ENCODE peak calls at places on chromosomes 1 and 21, in five cellular contexts. Z is tibial nerve, G is SJSA1, Y is pancreas, T is left ventricle myocardium inferior. N is an unnamed sample.

GRCh38 chr1:52306227-52307006 is 59.6 kb downstream of the CC2D1B start:
- DNase-seq in T (no peak), G (no peak), Y (peak; percentile 70), Z (no peak), N (no peak)

GRCh38 chr1:21939650-21940374 is 2.7 kb upstream of the HSPG2 start:
- DNase-seq in Z (peak; percentile 82), T (peak; percentile 89), Y (peak; percentile 92), G (peak; percentile 89), N (peak; percentile 95)

GRCh38 chr1:54887665-54888071 is 673 bp upstream of the DHCR24 start:
- DNase-seq in G (peak; percentile 28), T (no peak), Z (no peak), Y (no peak), N (peak; percentile 48)

GRCh38 chr21:27802816-27803475 is 836.1 kb upstream of the ADAMTS5 start:
- DNase-seq in T (no peak), Z (no peak), G (peak; percentile 15), Y (no peak), N (peak; percentile 5)

GRCh38 chr1:13461977-13462376 is 51.7 kb downstream of the PRAMEF20 start:
- DNase-seq in Z (no peak), Y (no peak), G (no peak), T (no peak), N (no peak)

GRCh38 chr1:30287976-30288375 is 435.4 kb downstream of the MATN1 start:
- DNase-seq in Z (no peak), Y (no peak), G (no peak), T (no peak), N (no peak)

GRCh38 chr1:202247837-202248795 is 54.5 kb downstream of the LGR6 start:
- DNase-seq in Y (peak; percentile 43), T (no peak), Z (no peak), G (no peak), N (no peak)

GRCh38 chr1:114033219-114033706 is 54.0 kb downstream of the OLFML3 start:
- DNase-seq in T (no peak), Y (no peak), G (no peak), Z (no peak), N (no peak)

GRCh38 chr1:201126832-201127754 is at the start of gene ASCL5:
- DNase-seq in T (no peak), Y (peak; percentile 71), G (no peak), Z (no peak), N (peak; percentile 82)

GRCh38 chr1:89761901-89762300 is 58.9 kb upstream of the LRRC8D start:
- DNase-seq in T (no peak), Y (no peak), G (no peak), Z (no peak), N (peak; percentile 22)

GRCh38 chr1:204589409-204590038 is 73.3 kb downstream of the MDM4 start:
- DNase-seq in Y (no peak), T (no peak), G (no peak), Z (no peak), N (no peak)

GRCh38 chr1:7878027-7878426 is 25.2 kb upstream of the UTS2 start:
- DNase-seq in G (no peak), Z (no peak), Y (no peak), T (no peak), N (no peak)

GRCh38 chr21:33234618-33235520 is 5.1 kb downstream of the IFNAR2 start:
- DNase-seq in T (no peak), G (no peak), Z (no peak), Y (no peak), N (no peak)

GRCh38 chr1:14780271-14780670 is 181.8 kb downstream of the KAZN start:
- DNase-seq in T (no peak), Z (no peak), G (no peak), Y (no peak), N (no peak)

GRCh38 chr1:212596798-212597197 is 11.8 kb upstream of the ATF3 start:
- DNase-seq in Y (no peak), Z (no peak), G (no peak), T (no peak), N (no peak)

GRCh38 chr1:62110198-62110817 is 84.3 kb upstream of the L1TD1 start:
- DNase-seq in T (no peak), Y (no peak), Z (no peak), G (no peak), N (no peak)

GRCh38 chr1:23485002-23485332 is 988 bp upstream of the ASAP3 start:
- DNase-seq in Y (no peak), Z (no peak), T (no peak), G (no peak), N (no peak)

GRCh38 chr1:173405758-173406344 is 71.3 kb upstream of the PRDX6 start:
- DNase-seq in Z (no peak), T (no peak), Y (no peak), G (no peak), N (peak; percentile 65)

GRCh38 chr1:64074767-64075166 is 128.7 kb upstream of the UBE2U start:
- DNase-seq in T (no peak), Z (no peak), G (no peak), Y (no peak), N (no peak)

GRCh38 chr1:169931795-169932195 is 38.1 kb upstream of the SCYL3 start:
- DNase-seq in G (no peak), Z (no peak), T (no peak), Y (no peak), N (no peak)

GRCh38 chr1:33824321-33824720 is 39.6 kb upstream of the HMGB4 start:
- DNase-seq in Z (no peak), G (no peak), T (no peak), Y (no peak), N (no peak)

GRCh38 chr1:243354511-243355153 is 98.8 kb downstream of the SDCCAG8 start:
- DNase-seq in Z (no peak), Y (no peak), T (no peak), G (peak; percentile 48), N (no peak)

GRCh38 chr1:20712210-20712577 is 5.6 kb downstream of the KIF17 start:
- DNase-seq in G (no peak), Y (no peak), Z (no peak), T (no peak), N (no peak)
- H3K27me3 ChIP-seq in G (no peaks in the 10 kb centered on the region), Y (no peaks in the 10 kb centered on the region), Z (no peaks in the 10 kb centered on the region), T (peaks cover 62% of the 10 kb centered on the region), N (no peaks in the 10 kb centered on the region)

DNA sequence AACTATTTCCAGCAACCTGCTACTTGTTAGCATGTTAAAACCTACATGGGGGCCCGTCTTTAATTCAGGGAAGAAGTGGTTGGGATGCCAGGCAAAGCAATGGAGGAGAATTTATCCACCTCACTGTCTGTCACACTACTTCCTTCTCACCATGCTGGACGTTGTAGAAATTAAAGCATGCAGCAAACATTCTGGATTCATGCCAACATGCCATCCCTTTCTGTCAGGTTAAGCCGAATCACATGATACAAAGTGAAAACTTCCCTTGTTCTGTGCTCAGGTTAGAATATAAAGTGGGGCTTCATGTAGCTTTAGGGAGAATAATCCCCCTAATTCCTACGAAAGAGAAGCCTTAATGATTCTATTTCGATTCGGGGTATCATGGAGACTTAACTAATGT is 95.5 kb downstream of the ERG start:
- DNase-seq in Y (no peak), T (no peak), Z (no peak), G (no peak), N (no peak)
- H3K4me3 ChIP-seq in Y (no peak overlapping the region), T (no peak overlapping the region), Z (no peak overlapping the region), G (no peak overlapping the region), N (no peak overlapping the region)

GRCh38 chr1:2159124-2159523 is 35.4 kb downstream of the FAAP20 start:
- DNase-seq in G (no peak), Z (no peak), T (no peak), Y (no peak), N (no peak)
- H3K9me3 ChIP-seq in G (no peaks in the 10 kb centered on the region), Z (no peaks in the 10 kb centered on the region), T (no peaks in the 10 kb centered on the region), Y (no peaks in the 10 kb centered on the region), N (no peaks in the 10 kb centered on the region)

GRCh38 chr1:3080236-3080964 is 11.4 kb downstream of the PRDM16 start:
- DNase-seq in G (no peak), Z (no peak), T (no peak), Y (no peak), N (no peak)
- H3K27me3 ChIP-seq in G (no peaks in the 10 kb centered on the region), Z (no peaks in the 10 kb centered on the region), T (peaks cover 29% of the 10 kb centered on the region), Y (no peaks in the 10 kb centered on the region), N (no peaks in the 10 kb centered on the region)

GRCh38 chr1:75794382-75794781 is 2.3 kb upstream of the MSH4 start:
- DNase-seq in Y (no peak), G (no peak), Z (no peak), T (no peak), N (no peak)

GRCh38 chr1:75797606-75798216 is 1.0 kb downstream of the MSH4 start:
- DNase-seq in Z (no peak), Y (no peak), G (no peak), T (no peak), N (no peak)

GRCh38 chr1:75795703-75796193 is 934 bp upstream of the MSH4 start:
- DNase-seq in Z (no peak), Y (no peak), G (no peak), T (no peak), N (no peak)

GRCh38 chr1:75797273-75797588 is 549 bp downstream of the MSH4 start:
- DNase-seq in Y (no peak), Z (no peak), T (no peak), G (no peak), N (no peak)

GRCh38 chr1:75796376-75797272 is at the start of gene MSH4:
- DNase-seq in Z (no peak), T (no peak), Y (peak; percentile 58), G (peak; percentile 10), N (peak; percentile 47)
- H3K4me3 ChIP-seq in Z (no peak within 1 kb of the TSS), T (no peak within 1 kb of the TSS), Y (no peak within 1 kb of the TSS), G (no peak within 1 kb of the TSS), N (no peak within 1 kb of the TSS)